ENCODE peak calls at places on chromosome X, in eight cellular contexts. One of them, this sample, is unnamed.

GRCh38 chrX:152913915-152914314 is 16.0 kb downstream of the ZNF185 start:
- DNase-seq in effector CD4-positive, alpha-beta T cell: no peak
- DNase-seq in ELR: no peak
- DNase-seq in naive thymus-derived CD8-positive, alpha-beta T cell: no peak
- DNase-seq in AG08395: no peak
- DNase-seq in NCI-H1417: no peak
- DNase-seq in NCI-H1092 treated with DMSO at 0.1 percent for 48 hours: peak
- DNase-seq in anterior cingulate cortex: no peak
- DNase-seq in this sample: no peak

GRCh38 chrX:10011261-10011931 is 44.2 kb downstream of the CLDN34 start:
- DNase-seq in ELR: no peak
- DNase-seq in naive thymus-derived CD8-positive, alpha-beta T cell: no peak
- DNase-seq in anterior cingulate cortex: no peak
- DNase-seq in effector CD4-positive, alpha-beta T cell: no peak
- DNase-seq in NCI-H1417: no peak
- DNase-seq in NCI-H1092 treated with DMSO at 0.1 percent for 48 hours: no peak
- DNase-seq in AG08395: no peak
- DNase-seq in this sample: no peak

GRCh38 chrX:153598541-153599191 is at the start of gene CCNQ:
- DNase-seq in ELR: peak
- DNase-seq in NCI-H1092 treated with DMSO at 0.1 percent for 48 hours: peak
- DNase-seq in effector CD4-positive, alpha-beta T cell: no peak
- DNase-seq in AG08395: no peak
- DNase-seq in NCI-H1417: peak
- DNase-seq in anterior cingulate cortex: no peak
- DNase-seq in naive thymus-derived CD8-positive, alpha-beta T cell: no peak
- DNase-seq in this sample: peak

GRCh38 chrX:14997271-14997670 is 124.0 kb downstream of the MOSPD2 start:
- DNase-seq in naive thymus-derived CD8-positive, alpha-beta T cell: no peak
- DNase-seq in NCI-H1092 treated with DMSO at 0.1 percent for 48 hours: no peak
- DNase-seq in AG08395: no peak
- DNase-seq in effector CD4-positive, alpha-beta T cell: no peak
- DNase-seq in NCI-H1417: no peak
- DNase-seq in ELR: no peak
- DNase-seq in anterior cingulate cortex: no peak
- DNase-seq in this sample: no peak

GRCh38 chrX:2629316-2630168 is 61.6 kb upstream of the CD99 start:
- DNase-seq in effector CD4-positive, alpha-beta T cell: peak
- DNase-seq in anterior cingulate cortex: no peak
- DNase-seq in ELR: no peak
- DNase-seq in NCI-H1417: no peak
- DNase-seq in naive thymus-derived CD8-positive, alpha-beta T cell: peak
- DNase-seq in NCI-H1092 treated with DMSO at 0.1 percent for 48 hours: no peak
- DNase-seq in AG08395: no peak
- DNase-seq in this sample: no peak

GRCh38 chrX:12007881-12008280 is 130.4 kb upstream of the FRMPD4 start:
- DNase-seq in NCI-H1092 treated with DMSO at 0.1 percent for 48 hours: no peak
- DNase-seq in effector CD4-positive, alpha-beta T cell: no peak
- DNase-seq in naive thymus-derived CD8-positive, alpha-beta T cell: no peak
- DNase-seq in AG08395: peak
- DNase-seq in anterior cingulate cortex: no peak
- DNase-seq in ELR: peak
- DNase-seq in NCI-H1417: no peak
- DNase-seq in this sample: no peak

GRCh38 chrX:145910017-145910416 is 92.4 kb downstream of the SLITRK2 start:
- DNase-seq in NCI-H1092 treated with DMSO at 0.1 percent for 48 hours: peak
- DNase-seq in effector CD4-positive, alpha-beta T cell: no peak
- DNase-seq in AG08395: no peak
- DNase-seq in ELR: no peak
- DNase-seq in NCI-H1417: no peak
- DNase-seq in naive thymus-derived CD8-positive, alpha-beta T cell: no peak
- DNase-seq in anterior cingulate cortex: no peak
- DNase-seq in this sample: no peak

GRCh38 chrX:154322890-154323289 is 27.3 kb downstream of the TKTL1 start:
- DNase-seq in ELR: no peak
- DNase-seq in NCI-H1417: no peak
- DNase-seq in NCI-H1092 treated with DMSO at 0.1 percent for 48 hours: no peak
- DNase-seq in naive thymus-derived CD8-positive, alpha-beta T cell: no peak
- DNase-seq in anterior cingulate cortex: no peak
- DNase-seq in AG08395: no peak
- DNase-seq in effector CD4-positive, alpha-beta T cell: no peak
- DNase-seq in this sample: no peak

GRCh38 chrX:110399497-110399896 is 40.8 kb downstream of the RTL9 start:
- DNase-seq in NCI-H1417: no peak
- DNase-seq in NCI-H1092 treated with DMSO at 0.1 percent for 48 hours: no peak
- DNase-seq in anterior cingulate cortex: no peak
- DNase-seq in AG08395: no peak
- DNase-seq in ELR: no peak
- DNase-seq in effector CD4-positive, alpha-beta T cell: no peak
- DNase-seq in naive thymus-derived CD8-positive, alpha-beta T cell: no peak
- DNase-seq in this sample: no peak

This sample was measured in NCI-H345.